ENCODE peak calls at places on chromosomes 7 and 10, in eight cellular contexts. One of them, this sample, is unnamed.

GRCh38 chr7:151741585-151741984 is 135.3 kb downstream of the PRKAG2 start:
- DNase-seq in AG09319: no peak
- DNase-seq in NCI-H2081: no peak
- DNase-seq in activated CD4-positive, alpha-beta T cell treated with anti-CD3 and anti-CD28 coated beads for 24 hours: no peak
- DNase-seq in T-helper 2 cell: no peak
- DNase-seq in amygdala: no peak
- DNase-seq in ovary: no peak
- DNase-seq in activated T-helper 1 cell treated with anti-CD3 and anti-CD28 coated beads, Interleukin-2, amount 50 U/mL, for 16 hours: no peak
- DNase-seq in this sample: no peak

GRCh38 chr7:132116369-132116768 is 459.9 kb downstream of the PLXNA4 start:
- DNase-seq in AG09319: no peak
- DNase-seq in NCI-H2081: no peak
- DNase-seq in activated CD4-positive, alpha-beta T cell treated with anti-CD3 and anti-CD28 coated beads for 24 hours: no peak
- DNase-seq in T-helper 2 cell: no peak
- DNase-seq in amygdala: no peak
- DNase-seq in ovary: no peak
- DNase-seq in activated T-helper 1 cell treated with anti-CD3 and anti-CD28 coated beads, Interleukin-2, amount 50 U/mL, for 16 hours: no peak
- DNase-seq in this sample: no peak

GRCh38 chr7:6237730-6238129 is 34.7 kb downstream of the CYTH3 start:
- DNase-seq in AG09319: no peak
- DNase-seq in NCI-H2081: no peak
- DNase-seq in activated CD4-positive, alpha-beta T cell treated with anti-CD3 and anti-CD28 coated beads for 24 hours: no peak
- DNase-seq in T-helper 2 cell: no peak
- DNase-seq in amygdala: no peak
- DNase-seq in ovary: no peak
- DNase-seq in activated T-helper 1 cell treated with anti-CD3 and anti-CD28 coated beads, Interleukin-2, amount 50 U/mL, for 16 hours: no peak
- DNase-seq in this sample: no peak

GRCh38 chr10:133530506-133530905 is 3.3 kb downstream of the CYP2E1 start:
- DNase-seq in AG09319: no peak
- DNase-seq in NCI-H2081: no peak
- DNase-seq in activated CD4-positive, alpha-beta T cell treated with anti-CD3 and anti-CD28 coated beads for 24 hours: no peak
- DNase-seq in T-helper 2 cell: no peak
- DNase-seq in amygdala: no peak
- DNase-seq in ovary: no peak
- DNase-seq in activated T-helper 1 cell treated with anti-CD3 and anti-CD28 coated beads, Interleukin-2, amount 50 U/mL, for 16 hours: no peak
- DNase-seq in this sample: no peak

GRCh38 chr7:23715099-23715498 is 5.1 kb downstream of the STK31 start:
- DNase-seq in AG09319: no peak
- DNase-seq in NCI-H2081: no peak
- DNase-seq in activated CD4-positive, alpha-beta T cell treated with anti-CD3 and anti-CD28 coated beads for 24 hours: no peak
- DNase-seq in T-helper 2 cell: no peak
- DNase-seq in amygdala: no peak
- DNase-seq in ovary: no peak
- DNase-seq in activated T-helper 1 cell treated with anti-CD3 and anti-CD28 coated beads, Interleukin-2, amount 50 U/mL, for 16 hours: no peak
- DNase-seq in this sample: no peak

GRCh38 chr10:52923520-52923919 is 150.9 kb upstream of the MBL2 start:
- DNase-seq in AG09319: no peak
- DNase-seq in NCI-H2081: no peak
- DNase-seq in activated CD4-positive, alpha-beta T cell treated with anti-CD3 and anti-CD28 coated beads for 24 hours: no peak
- DNase-seq in T-helper 2 cell: no peak
- DNase-seq in amygdala: no peak
- DNase-seq in ovary: no peak
- DNase-seq in activated T-helper 1 cell treated with anti-CD3 and anti-CD28 coated beads, Interleukin-2, amount 50 U/mL, for 16 hours: no peak
- DNase-seq in this sample: no peak

GRCh38 chr7:20827172-20827571 is 40.5 kb upstream of the SP8 start:
- DNase-seq in AG09319: no peak
- DNase-seq in NCI-H2081: no peak
- DNase-seq in activated CD4-positive, alpha-beta T cell treated with anti-CD3 and anti-CD28 coated beads for 24 hours: no peak
- DNase-seq in T-helper 2 cell: no peak
- DNase-seq in amygdala: no peak
- DNase-seq in ovary: no peak
- DNase-seq in activated T-helper 1 cell treated with anti-CD3 and anti-CD28 coated beads, Interleukin-2, amount 50 U/mL, for 16 hours: no peak
- DNase-seq in this sample: no peak

GRCh38 chr10:47282005-47282656 is 17.9 kb upstream of the GDF10 start:
- DNase-seq in AG09319: no peak
- DNase-seq in NCI-H2081: no peak
- DNase-seq in activated CD4-positive, alpha-beta T cell treated with anti-CD3 and anti-CD28 coated beads for 24 hours: no peak
- DNase-seq in T-helper 2 cell: no peak
- DNase-seq in amygdala: no peak
- DNase-seq in ovary: no peak
- DNase-seq in activated T-helper 1 cell treated with anti-CD3 and anti-CD28 coated beads, Interleukin-2, amount 50 U/mL, for 16 hours: no peak
- DNase-seq in this sample: no peak

GRCh38 chr10:14383266-14383665 is 52.5 kb upstream of the FRMD4A start:
- DNase-seq in AG09319: no peak
- DNase-seq in NCI-H2081: no peak
- DNase-seq in activated CD4-positive, alpha-beta T cell treated with anti-CD3 and anti-CD28 coated beads for 24 hours: no peak
- DNase-seq in T-helper 2 cell: no peak
- DNase-seq in amygdala: no peak
- DNase-seq in ovary: no peak
- DNase-seq in activated T-helper 1 cell treated with anti-CD3 and anti-CD28 coated beads, Interleukin-2, amount 50 U/mL, for 16 hours: no peak
- DNase-seq in this sample: no peak

GRCh38 chr7:130902755-130903357 is 168.8 kb upstream of the KLF14 start:
- DNase-seq in AG09319: no peak
- DNase-seq in NCI-H2081: peak
- DNase-seq in activated CD4-positive, alpha-beta T cell treated with anti-CD3 and anti-CD28 coated beads for 24 hours: no peak
- DNase-seq in T-helper 2 cell: no peak
- DNase-seq in amygdala: no peak
- DNase-seq in ovary: no peak
- DNase-seq in activated T-helper 1 cell treated with anti-CD3 and anti-CD28 coated beads, Interleukin-2, amount 50 U/mL, for 16 hours: no peak
- DNase-seq in this sample: no peak

GRCh38 chr10:53403688-53404087 is 631.1 kb upstream of the MBL2 start:
- DNase-seq in AG09319: no peak
- DNase-seq in NCI-H2081: peak
- DNase-seq in activated CD4-positive, alpha-beta T cell treated with anti-CD3 and anti-CD28 coated beads for 24 hours: no peak
- DNase-seq in T-helper 2 cell: no peak
- DNase-seq in amygdala: no peak
- DNase-seq in ovary: peak
- DNase-seq in activated T-helper 1 cell treated with anti-CD3 and anti-CD28 coated beads, Interleukin-2, amount 50 U/mL, for 16 hours: no peak
- DNase-seq in this sample: no peak

GRCh38 chr7:117458977-117459583 is 20.7 kb upstream of the CFTR start:
- DNase-seq in AG09319: peak
- DNase-seq in NCI-H2081: no peak
- DNase-seq in activated CD4-positive, alpha-beta T cell treated with anti-CD3 and anti-CD28 coated beads for 24 hours: no peak
- DNase-seq in T-helper 2 cell: peak
- DNase-seq in amygdala: no peak
- DNase-seq in ovary: no peak
- DNase-seq in activated T-helper 1 cell treated with anti-CD3 and anti-CD28 coated beads, Interleukin-2, amount 50 U/mL, for 16 hours: no peak
- DNase-seq in this sample: peak

GRCh38 chr10:5584895-5585516 is 60.2 kb downstream of the CALML3 start:
- DNase-seq in AG09319: no peak
- DNase-seq in NCI-H2081: no peak
- DNase-seq in activated CD4-positive, alpha-beta T cell treated with anti-CD3 and anti-CD28 coated beads for 24 hours: no peak
- DNase-seq in T-helper 2 cell: no peak
- DNase-seq in amygdala: no peak
- DNase-seq in ovary: no peak
- DNase-seq in activated T-helper 1 cell treated with anti-CD3 and anti-CD28 coated beads, Interleukin-2, amount 50 U/mL, for 16 hours: no peak
- DNase-seq in this sample: peak

GRCh38 chr7:45183711-45184210 is 26.2 kb downstream of the RAMP3 start:
- DNase-seq in AG09319: no peak
- DNase-seq in NCI-H2081: no peak
- DNase-seq in activated CD4-positive, alpha-beta T cell treated with anti-CD3 and anti-CD28 coated beads for 24 hours: no peak
- DNase-seq in T-helper 2 cell: no peak
- DNase-seq in amygdala: no peak
- DNase-seq in ovary: no peak
- DNase-seq in activated T-helper 1 cell treated with anti-CD3 and anti-CD28 coated beads, Interleukin-2, amount 50 U/mL, for 16 hours: no peak
- DNase-seq in this sample: no peak

GRCh38 chr7:93921607-93922446 is at the start of gene GNG11:
- DNase-seq in AG09319: peak
- DNase-seq in NCI-H2081: peak
- DNase-seq in activated CD4-positive, alpha-beta T cell treated with anti-CD3 and anti-CD28 coated beads for 24 hours: no peak
- DNase-seq in T-helper 2 cell: peak
- DNase-seq in amygdala: peak
- DNase-seq in ovary: peak
- DNase-seq in activated T-helper 1 cell treated with anti-CD3 and anti-CD28 coated beads, Interleukin-2, amount 50 U/mL, for 16 hours: no peak
- DNase-seq in this sample: peak

GRCh38 chr7:91182819-91183405 is 81.3 kb upstream of the FZD1 start:
- DNase-seq in AG09319: peak
- DNase-seq in NCI-H2081: no peak
- DNase-seq in activated CD4-positive, alpha-beta T cell treated with anti-CD3 and anti-CD28 coated beads for 24 hours: no peak
- DNase-seq in T-helper 2 cell: no peak
- DNase-seq in amygdala: no peak
- DNase-seq in ovary: no peak
- DNase-seq in activated T-helper 1 cell treated with anti-CD3 and anti-CD28 coated beads, Interleukin-2, amount 50 U/mL, for 16 hours: no peak
- DNase-seq in this sample: no peak

GRCh38 chr10:79053481-79054202 is 15.1 kb upstream of the ZMIZ1 start:
- DNase-seq in AG09319: no peak
- DNase-seq in NCI-H2081: no peak
- DNase-seq in activated CD4-positive, alpha-beta T cell treated with anti-CD3 and anti-CD28 coated beads for 24 hours: no peak
- DNase-seq in T-helper 2 cell: no peak
- DNase-seq in amygdala: no peak
- DNase-seq in ovary: no peak
- DNase-seq in activated T-helper 1 cell treated with anti-CD3 and anti-CD28 coated beads, Interleukin-2, amount 50 U/mL, for 16 hours: no peak
- DNase-seq in this sample: no peak

GRCh38 chr10:117980216-117980615 is 66.5 kb downstream of the RAB11FIP2 start:
- DNase-seq in AG09319: no peak
- DNase-seq in NCI-H2081: no peak
- DNase-seq in activated CD4-positive, alpha-beta T cell treated with anti-CD3 and anti-CD28 coated beads for 24 hours: no peak
- DNase-seq in T-helper 2 cell: no peak
- DNase-seq in amygdala: no peak
- DNase-seq in ovary: no peak
- DNase-seq in activated T-helper 1 cell treated with anti-CD3 and anti-CD28 coated beads, Interleukin-2, amount 50 U/mL, for 16 hours: no peak
- DNase-seq in this sample: no peak

GRCh38 chr10:103663802-103664201 is 170.3 kb downstream of the NEURL1 start:
- DNase-seq in AG09319: no peak
- DNase-seq in NCI-H2081: peak
- DNase-seq in activated CD4-positive, alpha-beta T cell treated with anti-CD3 and anti-CD28 coated beads for 24 hours: no peak
- DNase-seq in T-helper 2 cell: no peak
- DNase-seq in amygdala: peak
- DNase-seq in ovary: no peak
- DNase-seq in activated T-helper 1 cell treated with anti-CD3 and anti-CD28 coated beads, Interleukin-2, amount 50 U/mL, for 16 hours: no peak
- DNase-seq in this sample: no peak

GRCh38 chr10:13256627-13257026 is 22.5 kb upstream of the UCMA start:
- DNase-seq in AG09319: no peak
- DNase-seq in NCI-H2081: no peak
- DNase-seq in activated CD4-positive, alpha-beta T cell treated with anti-CD3 and anti-CD28 coated beads for 24 hours: no peak
- DNase-seq in T-helper 2 cell: no peak
- DNase-seq in amygdala: no peak
- DNase-seq in ovary: no peak
- DNase-seq in activated T-helper 1 cell treated with anti-CD3 and anti-CD28 coated beads, Interleukin-2, amount 50 U/mL, for 16 hours: no peak
- DNase-seq in this sample: no peak

GRCh38 chr7:29102554-29103151 is 43.7 kb downstream of the CPVL start:
- DNase-seq in AG09319: peak
- DNase-seq in NCI-H2081: peak
- DNase-seq in activated CD4-positive, alpha-beta T cell treated with anti-CD3 and anti-CD28 coated beads for 24 hours: no peak
- DNase-seq in T-helper 2 cell: peak
- DNase-seq in amygdala: peak
- DNase-seq in ovary: peak
- DNase-seq in activated T-helper 1 cell treated with anti-CD3 and anti-CD28 coated beads, Interleukin-2, amount 50 U/mL, for 16 hours: no peak
- DNase-seq in this sample: peak

This sample was measured in OCI-LY7.